ENCODE peak calls at places on chromosomes 3 and 15, in nine cellular contexts. L, A, G, X, Q, I, J, B and U are unnamed samples.

GRCh38 chr3:44992555-44993470 is 16.8 kb downstream of the EXOSC7 start:
- DNase-seq in Q (no peak), J (no peak), G (no peak), B (no peak), L (no peak), I (no peak), X (no peak), A (peak), U (no peak)

GRCh38 chr3:51271172-51271571 is 113.9 kb upstream of the MANF start:
- DNase-seq in A (no peak), J (no peak), Q (no peak), G (no peak), L (no peak), B (no peak), I (no peak), X (no peak), U (no peak)

GRCh38 chr3:102492300-102492699 is 57.5 kb downstream of the ZPLD1 start:
- DNase-seq in G (no peak), B (no peak), J (no peak), X (no peak), A (no peak), I (no peak), Q (no peak), L (no peak), U (no peak)

GRCh38 chr3:65595222-65595996 is 443.3 kb downstream of the MAGI1 start:
- DNase-seq in X (no peak), L (no peak), J (no peak), A (no peak), Q (no peak), G (no peak), B (no peak), I (no peak), U (no peak)

GRCh38 chr15:33200444-33200843 is 5.9 kb upstream of the FMN1 start:
- DNase-seq in X (no peak), B (no peak), J (no peak), G (peak), A (no peak), I (no peak), Q (peak), L (no peak), U (no peak)

GRCh38 chr3:45277636-45278035 is 51.5 kb upstream of the TMEM158 start:
- DNase-seq in L (no peak), Q (no peak), X (no peak), A (no peak), B (no peak), I (no peak), G (no peak), J (no peak), U (no peak)

GRCh38 chr3:189334064-189334920 is 162.5 kb downstream of the TPRG1 start:
- DNase-seq in X (no peak), J (no peak), Q (no peak), L (no peak), A (no peak), B (no peak), I (peak), G (peak), U (no peak)

GRCh38 chr15:60782316-60782715 is 303.4 kb upstream of the ICE2 start:
- DNase-seq in B (no peak), J (no peak), X (no peak), L (no peak), Q (no peak), G (no peak), I (no peak), A (no peak), U (no peak)

GRCh38 chr3:56157693-56158092 is 310.6 kb downstream of the ERC2 start:
- DNase-seq in A (peak), Q (no peak), B (no peak), L (no peak), I (no peak), J (no peak), G (peak), X (peak), U (peak)

GRCh38 chr3:134002326-134002725 is 27.4 kb downstream of the SLCO2A1 start:
- DNase-seq in G (peak), B (no peak), Q (peak), I (peak), L (no peak), X (no peak), J (no peak), A (peak), U (peak)

GRCh38 chr3:156628095-156628690 is 46.2 kb upstream of the TIPARP start:
- DNase-seq in G (peak), L (no peak), I (no peak), J (no peak), X (no peak), Q (no peak), B (no peak), A (no peak), U (no peak)

GRCh38 chr3:70889162-70890045 is 577.0 kb upstream of the MDFIC2 start:
- DNase-seq in Q (no peak), G (no peak), J (no peak), B (no peak), A (peak), I (no peak), X (no peak), L (no peak), U (no peak)

GRCh38 chr3:129001817-129002572 is 891 bp downstream of the EFCC1 start:
- DNase-seq in L (no peak), J (no peak), B (no peak), X (no peak), G (peak), I (no peak), A (no peak), Q (no peak), U (no peak)

GRCh38 chr15:101446527-101447167 is 42.9 kb downstream of the PCSK6 start:
- DNase-seq in X (no peak), G (no peak), Q (no peak), L (no peak), I (no peak), B (no peak), A (no peak), J (no peak), U (no peak)

GRCh38 chr3:127748754-127749327 is 73.5 kb downstream of the MGLL start:
- DNase-seq in Q (no peak), A (peak), B (no peak), L (no peak), G (peak), X (no peak), J (no peak), I (no peak), U (no peak)

GRCh38 chr15:77720617-77721016 is 87.9 kb upstream of the LINGO1 start:
- DNase-seq in A (no peak), Q (no peak), B (no peak), I (no peak), G (no peak), L (no peak), X (no peak), J (no peak), U (no peak)

GRCh38 chr3:138049157-138049919 is 39.4 kb downstream of the CLDN18 start:
- DNase-seq in X (no peak), L (no peak), A (peak), I (peak), B (no peak), Q (no peak), J (no peak), G (peak), U (peak)

GRCh38 chr15:83978588-83978987 is 257.0 kb upstream of the GOLGA6L4 start:
- DNase-seq in Q (no peak), L (no peak), A (no peak), X (no peak), I (no peak), G (no peak), J (no peak), B (no peak), U (no peak)

GRCh38 chr3:156489462-156489911 is 65.4 kb downstream of the SSR3 start:
- DNase-seq in X (no peak), G (peak), A (peak), L (no peak), Q (no peak), B (no peak), J (no peak), I (no peak), U (peak)

GRCh38 chr3:41267975-41268640 is 68.8 kb downstream of the CTNNB1 start:
- DNase-seq in Q (peak), G (peak), B (no peak), X (no peak), A (peak), I (peak), L (no peak), J (no peak), U (peak)

GRCh38 chr15:74781673-74782595 is at the start of gene CSK:
- DNase-seq in X (peak), A (peak), Q (no peak), G (peak), B (peak), I (no peak), J (no peak), L (peak), U (no peak)

GRCh38 chr15:22944651-22945050 is 35.5 kb downstream of the CYFIP1 start:
- DNase-seq in X (peak), G (no peak), L (no peak), A (no peak), B (peak), I (no peak), J (no peak), Q (no peak), U (no peak)

GRCh38 chr3:77096966-77097890 is 57.3 kb downstream of the ROBO2 start:
- DNase-seq in J (no peak), Q (no peak), X (no peak), I (no peak), B (no peak), L (no peak), G (peak), A (peak), U (no peak)

GRCh38 chr15:85743392-85744045 is 51.2 kb downstream of the KLHL25 start:
- DNase-seq in A (no peak), G (no peak), J (no peak), B (no peak), I (no peak), Q (no peak), X (no peak), L (no peak), U (no peak)

GRCh38 chr15:85658816-85659215 is 135.9 kb downstream of the KLHL25 start:
- DNase-seq in A (no peak), Q (no peak), L (no peak), X (no peak), B (no peak), I (no peak), G (no peak), J (no peak), U (no peak)

GRCh38 chr3:146152841-146153240 is 8.1 kb downstream of the PLOD2 start:
- DNase-seq in X (peak), L (no peak), J (no peak), A (no peak), Q (no peak), B (no peak), G (no peak), I (no peak), U (no peak)

GRCh38 chr3:197801801-197802504 is 10.9 kb downstream of the LRCH3 start:
- DNase-seq in X (no peak), J (no peak), B (no peak), Q (no peak), A (peak), G (peak), I (no peak), L (no peak), U (peak)

GRCh38 chr3:9623148-9623547 is 26.2 kb upstream of the MTMR14 start:
- DNase-seq in I (no peak), X (peak), L (no peak), G (peak), Q (no peak), A (no peak), J (no peak), B (no peak), U (no peak)

GRCh38 chr3:59101091-59101738 is 51.4 kb upstream of the CFAP20DC start:
- DNase-seq in B (no peak), J (no peak), I (no peak), A (peak), G (peak), Q (no peak), X (no peak), L (no peak), U (no peak)

GRCh38 chr3:43394071-43394501 is 107.7 kb downstream of the SNRK start:
- DNase-seq in G (peak), X (no peak), I (no peak), B (no peak), L (peak), Q (no peak), A (peak), J (no peak), U (no peak)

GRCh38 chr3:5694267-5694666 is 506.8 kb downstream of the EDEM1 start:
- DNase-seq in X (no peak), A (no peak), I (no peak), B (no peak), G (no peak), J (no peak), Q (no peak), L (no peak), U (no peak)

DNA sequence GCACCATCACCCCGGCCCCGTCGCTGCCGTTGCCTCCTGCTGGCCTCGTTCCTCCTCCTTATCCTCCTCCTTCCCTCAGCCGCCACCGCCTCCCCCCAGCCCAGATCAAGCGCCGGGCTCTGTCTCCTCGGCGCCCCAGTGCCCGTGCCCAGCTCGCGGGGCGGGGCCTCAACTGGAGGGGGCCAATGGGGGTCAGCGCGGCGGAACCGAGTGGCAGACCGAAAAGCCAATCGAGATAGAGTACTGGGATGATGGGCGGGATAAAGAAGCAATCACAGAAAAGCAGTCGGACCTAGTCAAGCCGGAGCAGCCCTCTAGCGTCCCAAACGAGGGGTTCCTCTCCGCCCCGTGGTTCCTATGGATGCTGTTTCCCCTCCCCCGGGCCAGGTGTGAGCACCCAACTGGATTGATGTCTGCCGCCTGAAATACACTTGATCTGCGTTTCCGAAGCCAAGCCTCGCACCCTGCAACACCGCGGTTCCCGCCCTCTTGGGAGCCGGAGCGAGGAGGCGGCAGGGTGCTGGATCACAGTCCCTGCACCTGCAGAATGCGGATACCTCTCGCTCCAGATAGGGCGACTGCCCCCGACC is at the start of gene FRMD5:
- DNase-seq in Q (peak), J (peak), L (peak), B (peak), A (peak), G (peak), X (peak), I (peak), U (peak)
- TF ChIP-seq CTCF in Q (peak), J (peak), L (peak), B (no peak), A (peak), G (peak), X (no peak), I (peak), U (peak)

GRCh38 chr3:72950801-72951200 is 45.8 kb upstream of the PPP4R2 start:
- DNase-seq in G (no peak), Q (no peak), I (no peak), A (no peak), L (no peak), X (no peak), J (no peak), B (no peak), U (no peak)
- H3K4me3 ChIP-seq in G (no peak), Q (no peak), I (no peak), A (no peak), L (no peak), X (no peak), J (no peak), B (no peak), U (no peak)

DNA sequence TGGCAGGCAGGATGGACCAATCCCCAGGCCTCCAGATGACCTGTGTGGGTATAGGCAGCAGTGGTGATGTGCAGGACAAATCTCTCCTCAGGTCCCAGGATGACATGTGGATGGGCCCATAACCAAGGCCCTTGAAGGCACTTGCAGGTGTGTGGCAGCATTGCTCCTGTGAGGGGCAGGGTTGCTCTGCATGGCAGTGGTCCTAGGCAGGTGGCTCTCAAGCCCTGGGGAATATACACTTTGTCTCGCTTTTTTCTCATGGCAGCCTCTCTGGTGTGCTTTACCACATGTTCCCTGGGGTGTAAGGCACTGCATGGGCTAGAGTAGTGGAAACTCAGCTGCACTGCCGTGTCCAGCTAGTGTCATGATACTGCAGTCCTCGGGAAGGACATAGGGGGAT is 503.6 kb downstream of the UNC13C start:
- DNase-seq in B (no peak), I (no peak), A (no peak), Q (no peak), X (no peak), L (no peak), J (no peak), G (no peak), U (no peak)
- TF ChIP-seq CTCF in B (no peak), I (no peak), A (no peak), Q (no peak), X (no peak), L (no peak), J (no peak), G (no peak), U (no peak)

GRCh38 chr3:111538111-111538510 is 3.9 kb upstream of the CD96 start:
- DNase-seq in L (no peak), A (no peak), I (no peak), J (no peak), Q (no peak), G (no peak), X (no peak), B (no peak), U (no peak)

GRCh38 chr3:111541391-111541790 is 606 bp upstream of the CD96 start:
- DNase-seq in Q (no peak), G (no peak), J (no peak), I (peak), X (no peak), L (no peak), B (no peak), A (peak), U (no peak)

GRCh38 chr3:111539351-111540331 is 2.4 kb upstream of the CD96 start:
- DNase-seq in J (no peak), I (peak), B (peak), G (peak), A (peak), L (peak), X (no peak), Q (no peak), U (no peak)

GRCh38 chr3:111541911-111542483 is at the start of gene CD96:
- DNase-seq in G (peak), I (peak), Q (no peak), J (no peak), B (no peak), L (no peak), X (no peak), A (peak), U (no peak)

DNA sequence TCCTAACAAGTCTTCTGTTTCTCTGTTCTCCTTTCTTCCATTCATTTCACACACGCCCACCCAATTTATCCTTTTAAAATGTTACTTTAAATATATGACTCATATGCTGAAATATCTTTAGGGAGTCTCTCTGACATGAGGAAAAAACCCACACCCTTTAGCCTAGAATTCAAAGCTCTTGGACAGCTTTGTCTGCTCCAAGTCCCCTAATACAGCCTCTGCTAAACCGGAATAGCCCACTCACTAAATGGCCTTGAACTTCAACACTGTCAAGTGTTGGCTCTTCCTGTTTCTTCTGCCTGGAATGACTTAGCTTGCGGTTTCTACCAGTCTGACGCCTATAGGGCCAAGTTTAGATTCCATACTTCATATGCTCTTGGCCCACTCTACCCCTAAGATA is 3.3 kb upstream of the CD96 start:
- DNase-seq in J (no peak), L (no peak), Q (no peak), A (peak), I (peak), X (no peak), G (peak), B (no peak), U (no peak)
- H3K4me3 ChIP-seq in J (no peak), L (no peak), Q (no peak), A (no peak), I (no peak), X (no peak), G (no peak), B (no peak), U (no peak)